ENCODE peak calls at places on chromosomes 3 and 15, in seven cellular contexts. N, L, Q, X, V, P and W are unnamed samples.

GRCh38 chr3:184968115-184968514 is 156.1 kb downstream of the VPS8 start:
- DNase-seq in N (no peak), L (no peak), Q (no peak), X (no peak), V (no peak), P (no peak), W (no peak)

GRCh38 chr15:90557147-90557546 is 27.4 kb downstream of the CRTC3 start:
- DNase-seq in N (no peak), L (peak; percentile 28), Q (no peak), X (no peak), V (no peak), P (no peak), W (no peak)

GRCh38 chr3:169812124-169812843 is 386 bp upstream of the LRRIQ4 start:
- DNase-seq in N (peak; percentile 81), L (peak; percentile 63), Q (peak; percentile 79), X (peak; percentile 53), V (peak; percentile 84), P (peak; percentile 13), W (peak; percentile 73)

GRCh38 chr3:114376091-114376490 is 82.3 kb downstream of the TIGIT start:
- DNase-seq in N (no peak), L (no peak), Q (no peak), X (no peak), V (no peak), P (no peak), W (no peak)

GRCh38 chr15:91517491-91518200 is 335.9 kb upstream of the SLCO3A1 start:
- DNase-seq in N (no peak), L (peak; percentile 62), Q (peak; percentile 58), X (no peak), V (no peak), P (no peak), W (no peak)

GRCh38 chr15:67072951-67073350 is 7.5 kb downstream of the SMAD3 start:
- DNase-seq in N (no peak), L (peak; percentile 37), Q (no peak), X (no peak), V (peak; percentile 67), P (no peak), W (no peak)

GRCh38 chr15:58517682-58518525 is 86.1 kb downstream of the LIPC start:
- DNase-seq in N (no peak), L (no peak), Q (no peak), X (no peak), V (no peak), P (no peak), W (no peak)

GRCh38 chr15:56893349-56893678 is 25.1 kb upstream of the TCF12 start:
- DNase-seq in N (no peak), L (no peak), Q (no peak), X (no peak), V (no peak), P (no peak), W (no peak)

GRCh38 chr3:140898340-140899180 is 43.1 kb upstream of the SLC25A36 start:
- DNase-seq in N (no peak), L (peak; percentile 87), Q (peak; percentile 73), X (peak; percentile 23), V (peak; percentile 77), P (peak; percentile 20), W (no peak)

GRCh38 chr3:12785096-12785495 is 11.4 kb upstream of the CAND2 start:
- DNase-seq in N (no peak), L (no peak), Q (no peak), X (no peak), V (no peak), P (no peak), W (no peak)

GRCh38 chr3:42755681-42756578 is 17.1 kb downstream of the CCDC13 start:
- DNase-seq in N (peak; percentile 52), L (peak; percentile 35), Q (peak; percentile 67), X (no peak), V (peak; percentile 23), P (no peak), W (peak; percentile 71)

GRCh38 chr3:184761120-184761841 is 49.4 kb upstream of the MAGEF1 start:
- DNase-seq in N (no peak), L (peak; percentile 85), Q (no peak), X (no peak), V (no peak), P (no peak), W (peak; percentile 24)

GRCh38 chr3:133491481-133492059 is 81.9 kb upstream of the CDV3 start:
- DNase-seq in N (no peak), L (no peak), Q (no peak), X (no peak), V (no peak), P (no peak), W (no peak)

GRCh38 chr3:10945683-10946287 is 46.8 kb upstream of the SLC6A1 start:
- DNase-seq in N (peak; percentile 92), L (peak; percentile 25), Q (peak; percentile 85), X (peak; percentile 84), V (peak; percentile 24), P (peak; percentile 58), W (peak; percentile 90)

GRCh38 chr3:150022406-150023238 is 51.9 kb upstream of the PFN2 start:
- DNase-seq in N (no peak), L (peak; percentile 31), Q (peak; percentile 68), X (no peak), V (no peak), P (peak; percentile 43), W (peak; percentile 36)

GRCh38 chr15:31312220-31312619 is 14.4 kb upstream of the KLF13 start:
- DNase-seq in N (no peak), L (no peak), Q (no peak), X (no peak), V (no peak), P (no peak), W (peak; percentile 18)

GRCh38 chr3:126315916-126316514 is 41.2 kb downstream of the KLF15 start:
- DNase-seq in N (peak; percentile 39), L (peak; percentile 13), Q (no peak), X (no peak), V (no peak), P (no peak), W (peak; percentile 15)

GRCh38 chr15:99954361-99955180 is 221.3 kb upstream of the LYSMD4 start:
- DNase-seq in N (peak; percentile 35), L (no peak), Q (peak; percentile 34), X (no peak), V (peak; percentile 17), P (no peak), W (no peak)

GRCh38 chr3:126654571-126655393 is at the start of gene TXNRD3:
- DNase-seq in N (peak; percentile 83), L (peak; percentile 49), Q (peak; percentile 69), X (peak; percentile 48), V (peak; percentile 70), P (peak; percentile 89), W (peak; percentile 84)

GRCh38 chr15:101115887-101116680 is 135.8 kb downstream of the CHSY1 start:
- DNase-seq in N (no peak), L (peak; percentile 77), Q (no peak), X (no peak), V (peak; percentile 74), P (no peak), W (peak; percentile 28)

GRCh38 chr3:43296565-43296964 is 10.2 kb downstream of the SNRK start:
- DNase-seq in N (no peak), L (peak; percentile 23), Q (no peak), X (no peak), V (no peak), P (no peak), W (no peak)

GRCh38 chr15:100601158-100601557 is 826 bp downstream of the LINS1 start:
- DNase-seq in N (no peak), L (no peak), Q (peak; percentile 19), X (no peak), V (peak; percentile 47), P (no peak), W (no peak)

GRCh38 chr3:63972987-63973386 is 50.3 kb downstream of the PSMD6 start:
- DNase-seq in N (no peak), L (no peak), Q (no peak), X (no peak), V (no peak), P (no peak), W (no peak)

GRCh38 chr3:152292367-152292766 is 23.6 kb downstream of the MBNL1 start:
- DNase-seq in N (no peak), L (no peak), Q (no peak), X (no peak), V (no peak), P (no peak), W (no peak)

GRCh38 chr3:187808466-187809291 is 63.4 kb upstream of the BCL6 start:
- DNase-seq in N (no peak), L (no peak), Q (no peak), X (no peak), V (no peak), P (no peak), W (no peak)

GRCh38 chr15:70507772-70508351 is 255.5 kb downstream of the UACA start:
- DNase-seq in N (no peak), L (peak; percentile 38), Q (no peak), X (no peak), V (peak; percentile 90), P (peak; percentile 23), W (no peak)

GRCh38 chr3:85102774-85103173 is 144.0 kb downstream of the CADM2 start:
- DNase-seq in N (no peak), L (no peak), Q (no peak), X (no peak), V (no peak), P (no peak), W (no peak)

GRCh38 chr3:147038456-147038855 is 367.9 kb downstream of the ZIC4 start:
- DNase-seq in N (no peak), L (no peak), Q (no peak), X (no peak), V (peak; percentile 5), P (no peak), W (no peak)

GRCh38 chr3:114846252-114846651 is 300.8 kb downstream of the ZBTB20 start:
- DNase-seq in N (no peak), L (no peak), Q (no peak), X (no peak), V (no peak), P (no peak), W (no peak)

DNA sequence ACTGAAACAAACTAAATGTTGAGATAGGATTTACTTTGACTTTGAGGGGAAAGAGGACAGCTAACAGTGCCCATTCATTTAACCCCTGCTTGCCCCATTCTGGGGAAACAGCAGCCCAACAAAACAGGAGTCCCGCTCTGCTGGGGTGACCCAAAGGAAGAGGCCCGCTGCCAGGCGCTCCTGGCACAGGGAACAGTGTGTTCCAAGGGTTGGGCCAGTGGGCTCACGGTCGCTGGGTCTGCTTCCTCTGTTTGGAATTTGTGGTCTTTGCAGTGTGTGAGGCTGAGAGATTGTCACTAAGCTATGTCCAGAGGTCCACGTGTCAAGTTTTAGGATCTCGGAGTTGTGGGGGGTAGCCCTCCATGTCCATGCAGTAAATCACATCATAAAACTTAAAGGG is 250.4 kb upstream of the C2CD4B start:
- DNase-seq in N (no peak), L (no peak), Q (no peak), X (no peak), V (no peak), P (no peak), W (no peak)
- H3K4ac ChIP-seq in N (peak overlapping the region; percentile 59), L (no peak overlapping the region), Q (no peak overlapping the region), X (no peak overlapping the region), V (no peak overlapping the region), P (no peak overlapping the region), W (no peak overlapping the region)

GRCh38 chr3:49276475-49277356 is at the start of gene C3orf62:
- DNase-seq in N (peak; percentile 73), L (peak; percentile 73), Q (peak; percentile 64), X (no peak), V (peak; percentile 66), P (peak; percentile 52), W (peak; percentile 91)
- H3K9ac ChIP-seq in N (peak within 1 kb of the TSS; percentile 15), L (peak within 1 kb of the TSS; percentile 86), Q (peak within 1 kb of the TSS; percentile 52), X (peak within 1 kb of the TSS; percentile 47), V (peak within 1 kb of the TSS; percentile 93), P (no peak within 1 kb of the TSS), W (no peak within 1 kb of the TSS)

GRCh38 chr3:32820971-32821685 is 3.3 kb downstream of the TRIM71 start:
- DNase-seq in N (no peak), L (no peak), Q (no peak), X (no peak), V (no peak), P (no peak), W (no peak)
- H3K4ac ChIP-seq in N (no peak overlapping the region), L (no peak overlapping the region), Q (no peak overlapping the region), X (peak overlapping the region; percentile 53), V (no peak overlapping the region), P (peak overlapping the region; percentile 81), W (no peak overlapping the region)

GRCh38 chr3:129060276-129061076 is at the start of gene GP9:
- DNase-seq in N (no peak), L (no peak), Q (peak; percentile 40), X (no peak), V (no peak), P (no peak), W (no peak)
- H3K9ac ChIP-seq in N (no peak within 1 kb of the TSS), L (no peak within 1 kb of the TSS), Q (no peak within 1 kb of the TSS), X (peak within 1 kb of the TSS; percentile 13), V (no peak within 1 kb of the TSS), P (no peak within 1 kb of the TSS), W (no peak within 1 kb of the TSS)